ENCODE peak calls at places on chromosomes 11 and 22, in nine cellular contexts. Z is endothelial cell of umbilical vein, S is dorsolateral prefrontal cortex, A is left ventricle myocardium inferior, U is mammary epithelial cell, D is hepatocyte, F is heart right ventricle, H is HCT116, T is brain microvascular endothelial cell. N is an unnamed sample.

GRCh38 chr11:116536416-116536815 is 236.4 kb downstream of the BUD13 start:
- DNase-seq in Z (no peak), S (no peak), A (no peak), U (no peak), D (no peak), F (no peak), H (no peak), T (no peak), N (peak; percentile 13)

GRCh38 chr22:24772493-24773220 is 1.9 kb downstream of the PIWIL3 start:
- DNase-seq in Z (peak; percentile 28), S (no peak), A (no peak), U (peak; percentile 25), D (peak; percentile 46), F (no peak), H (peak; percentile 61), T (peak; percentile 16), N (no peak)

GRCh38 chr11:65489061-65489705 is 9.7 kb upstream of the MALAT1 start:
- DNase-seq in Z (peak; percentile 53), S (no peak), A (peak; percentile 73), U (no peak), D (peak; percentile 86), F (peak; percentile 87), H (no peak), T (peak; percentile 84), N (peak; percentile 88)

GRCh38 chr22:21657361-21658118 is 8.3 kb upstream of the PPIL2 start:
- DNase-seq in Z (peak; percentile 55), S (no peak), A (peak; percentile 75), U (peak; percentile 25), D (peak; percentile 87), F (peak; percentile 51), H (peak; percentile 31), T (no peak), N (peak; percentile 75)

GRCh38 chr11:74612877-74613276 is 20.5 kb downstream of the POLD3 start:
- DNase-seq in Z (no peak), S (no peak), A (no peak), U (no peak), D (no peak), F (no peak), H (no peak), T (no peak), N (no peak)

GRCh38 chr22:23780146-23780748 is 6.5 kb upstream of the SMARCB1 start:
- DNase-seq in Z (no peak), S (no peak), A (no peak), U (no peak), D (no peak), F (no peak), H (no peak), T (no peak), N (no peak)

GRCh38 chr11:9600651-9601040 is 27.2 kb downstream of the WEE1 start:
- DNase-seq in Z (no peak), S (no peak), A (no peak), U (peak; percentile 94), D (peak; percentile 28), F (no peak), H (peak; percentile 35), T (no peak), N (no peak)

GRCh38 chr11:64598797-64599697 is 8.0 kb downstream of the SLC22A12 start:
- DNase-seq in Z (no peak), S (no peak), A (no peak), U (no peak), D (no peak), F (no peak), H (no peak), T (no peak), N (peak; percentile 70)

GRCh38 chr11:59273008-59273841 is 60.5 kb upstream of the MPEG1 start:
- DNase-seq in Z (no peak), S (no peak), A (no peak), U (no peak), D (no peak), F (no peak), H (no peak), T (no peak), N (no peak)

GRCh38 chr11:129992161-129992944 is 10.3 kb downstream of the PRDM10 start:
- DNase-seq in Z (peak; percentile 31), S (no peak), A (no peak), U (peak; percentile 52), D (peak; percentile 78), F (no peak), H (peak; percentile 48), T (no peak), N (no peak)

GRCh38 chr22:20545681-20546521 is 38.5 kb downstream of the MED15 start:
- DNase-seq in Z (no peak), S (no peak), A (no peak), U (no peak), D (no peak), F (no peak), H (no peak), T (no peak), N (no peak)

GRCh38 chr11:30741039-30741550 is 154.9 kb upstream of the MPPED2 start:
- DNase-seq in Z (no peak), S (no peak), A (no peak), U (no peak), D (peak; percentile 68), F (no peak), H (no peak), T (no peak), N (no peak)

GRCh38 chr11:31173926-31174680 is 195.4 kb downstream of the DCDC1 start:
- DNase-seq in Z (no peak), S (no peak), A (no peak), U (no peak), D (no peak), F (no peak), H (no peak), T (no peak), N (no peak)

GRCh38 chr11:131808466-131808865 is 438.1 kb downstream of the NTM start:
- DNase-seq in Z (no peak), S (no peak), A (no peak), U (peak; percentile 46), D (no peak), F (no peak), H (no peak), T (no peak), N (no peak)

GRCh38 chr11:75768909-75769771 is 562 bp downstream of the DGAT2 start:
- DNase-seq in Z (no peak), S (no peak), A (no peak), U (no peak), D (no peak), F (no peak), H (no peak), T (no peak), N (no peak)

GRCh38 chr11:75766449-75767227 is 1.9 kb upstream of the DGAT2 start:
- DNase-seq in Z (no peak), S (no peak), A (no peak), U (no peak), D (no peak), F (no peak), H (no peak), T (no peak), N (no peak)

GRCh38 chr11:75768112-75768908 is at the start of gene DGAT2:
- DNase-seq in Z (peak; percentile 79), S (peak; percentile 66), A (peak; percentile 78), U (peak; percentile 63), D (peak; percentile 92), F (peak; percentile 70), H (peak; percentile 47), T (peak; percentile 12), N (peak; percentile 81)

GRCh38 chr11:75767793-75768111 is 826 bp upstream of the DGAT2 start:
- DNase-seq in Z (no peak), S (no peak), A (no peak), U (no peak), D (no peak), F (no peak), H (no peak), T (no peak), N (no peak)

DNA sequence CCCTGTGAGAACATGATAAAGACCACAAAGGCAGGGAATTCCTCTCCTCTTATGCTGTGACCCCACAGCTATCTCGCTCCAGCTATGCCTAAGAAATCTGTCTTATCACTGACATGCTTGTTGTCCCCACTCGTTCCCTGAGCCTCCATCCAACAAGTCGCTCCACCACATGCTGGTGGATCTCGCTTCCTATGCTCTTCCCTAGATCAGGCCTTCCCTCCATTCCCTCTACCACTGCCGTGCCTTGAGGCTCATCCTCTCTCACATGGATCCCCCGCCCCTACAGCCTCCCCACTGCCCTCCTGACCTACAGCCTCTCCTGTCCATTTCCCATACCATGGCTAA is 1.4 kb upstream of the DGAT2 start:
- DNase-seq in Z (no peak), S (no peak), A (no peak), U (no peak), D (no peak), F (no peak), H (no peak), T (no peak), N (no peak)
- H3K27me3 ChIP-seq in Z (peaks cover 19% of the 10 kb centered on the region), S (no peaks in the 10 kb centered on the region), A (peaks cover 44% of the 10 kb centered on the region), U (peaks cover 6% of the 10 kb centered on the region), D (no peaks in the 10 kb centered on the region), F (peaks cover 30% of the 10 kb centered on the region), H (peaks cover 6% of the 10 kb centered on the region), T (peaks cover 19% of the 10 kb centered on the region), N (no peaks in the 10 kb centered on the region)

GRCh38 chr22:46148336-46148735 is 2.0 kb upstream of the PPARA start:
- DNase-seq in Z (no peak), S (no peak), A (no peak), U (no peak), D (no peak), F (no peak), H (no peak), T (no peak), N (no peak)

GRCh38 chr22:46149493-46149997 is 781 bp upstream of the PPARA start:
- DNase-seq in Z (peak; percentile 8), S (peak; percentile 47), A (peak; percentile 70), U (no peak), D (peak; percentile 56), F (peak; percentile 59), H (no peak), T (no peak), N (no peak)

GRCh38 chr22:46148885-46149492 is 1.3 kb upstream of the PPARA start:
- DNase-seq in Z (no peak), S (no peak), A (no peak), U (no peak), D (no peak), F (no peak), H (no peak), T (no peak), N (peak; percentile 38)

GRCh38 chr22:46149998-46150549 is at the start of gene PPARA:
- DNase-seq in Z (peak; percentile 40), S (peak; percentile 85), A (peak; percentile 94), U (peak; percentile 59), D (peak; percentile 94), F (peak; percentile 90), H (peak; percentile 22), T (no peak), N (peak; percentile 93)

GRCh38 chr22:46150615-46151423 is 493 bp downstream of the PPARA start:
- DNase-seq in Z (peak; percentile 19), S (no peak), A (no peak), U (peak; percentile 49), D (peak; percentile 40), F (no peak), H (no peak), T (no peak), N (peak; percentile 82)
- H3K27me3 ChIP-seq in Z (peaks cover 8% of the 10 kb centered on the region), S (no peaks in the 10 kb centered on the region), A (no peaks in the 10 kb centered on the region), U (no peaks in the 10 kb centered on the region), D (no peaks in the 10 kb centered on the region), F (no peaks in the 10 kb centered on the region), H (no peaks in the 10 kb centered on the region), T (peaks cover 15% of the 10 kb centered on the region), N (no peaks in the 10 kb centered on the region)

GRCh38 chr11:128884703-128885338 is 6.3 kb upstream of the KCNJ5 start:
- DNase-seq in Z (peak; percentile 80), S (peak; percentile 68), A (no peak), U (peak; percentile 60), D (peak; percentile 84), F (peak; percentile 61), H (peak; percentile 63), T (peak; percentile 45), N (no peak)
- H3K27me3 ChIP-seq in Z (peaks cover 62% of the 10 kb centered on the region), S (peaks cover 3% of the 10 kb centered on the region), A (peaks cover 25% of the 10 kb centered on the region), U (no peaks in the 10 kb centered on the region), D (peaks cover 38% of the 10 kb centered on the region), F (peaks cover 44% of the 10 kb centered on the region), H (no peaks in the 10 kb centered on the region), T (peaks cover 25% of the 10 kb centered on the region), N (no peaks in the 10 kb centered on the region)

GRCh38 chr11:2562181-2562581 is 117.4 kb downstream of the KCNQ1 start:
- DNase-seq in Z (no peak), S (peak; percentile 89), A (peak; percentile 18), U (no peak), D (no peak), F (no peak), H (no peak), T (no peak), N (peak; percentile 46)
- H3K27me3 ChIP-seq in Z (no peaks in the 10 kb centered on the region), S (no peaks in the 10 kb centered on the region), A (no peaks in the 10 kb centered on the region), U (no peaks in the 10 kb centered on the region), D (no peaks in the 10 kb centered on the region), F (no peaks in the 10 kb centered on the region), H (no peaks in the 10 kb centered on the region), T (no peaks in the 10 kb centered on the region), N (no peaks in the 10 kb centered on the region)